ENCODE peak calls at places on chromosomes 13 and 19, in six cellular contexts. One of them, this sample, is unnamed.

GRCh38 chr13:83184819-83185218 is 697.5 kb downstream of the SLITRK1 start:
- DNase-seq in ovary: no peak
- DNase-seq in epithelial cell of proximal tubule: no peak
- DNase-seq in neural progenitor cell: no peak
- DNase-seq in body of pancreas: no peak
- DNase-seq in PC-9: no peak
- DNase-seq in this sample: no peak

GRCh38 chr19:51602189-51602854 is 27.9 kb downstream of the SIGLEC5 start:
- DNase-seq in PC-9: no peak
- DNase-seq in body of pancreas: no peak
- DNase-seq in ovary: no peak
- DNase-seq in epithelial cell of proximal tubule: no peak
- DNase-seq in neural progenitor cell: no peak
- DNase-seq in this sample: no peak

GRCh38 chr19:33505823-33506222 is 15.8 kb downstream of the PEPD start:
- DNase-seq in ovary: no peak
- DNase-seq in body of pancreas: no peak
- DNase-seq in PC-9: no peak
- DNase-seq in neural progenitor cell: no peak
- DNase-seq in epithelial cell of proximal tubule: no peak
- DNase-seq in this sample: no peak

GRCh38 chr13:68261105-68261504 is 1031.0 kb upstream of the PCDH9 start:
- DNase-seq in body of pancreas: no peak
- DNase-seq in epithelial cell of proximal tubule: no peak
- DNase-seq in ovary: no peak
- DNase-seq in neural progenitor cell: peak
- DNase-seq in PC-9: no peak
- DNase-seq in this sample: no peak

GRCh38 chr19:5103061-5103701 is 134.3 kb downstream of the KDM4B start:
- DNase-seq in neural progenitor cell: no peak
- DNase-seq in PC-9: no peak
- DNase-seq in body of pancreas: peak
- DNase-seq in ovary: no peak
- DNase-seq in epithelial cell of proximal tubule: no peak
- DNase-seq in this sample: no peak

GRCh38 chr19:40778865-40779284 is 828 bp downstream of the RAB4B start:
- DNase-seq in ovary: no peak
- DNase-seq in epithelial cell of proximal tubule: peak
- DNase-seq in PC-9: peak
- DNase-seq in neural progenitor cell: no peak
- DNase-seq in body of pancreas: no peak
- DNase-seq in this sample: no peak

GRCh38 chr19:35088514-35088913 is 27.1 kb upstream of the FXYD3 start:
- DNase-seq in ovary: no peak
- DNase-seq in neural progenitor cell: no peak
- DNase-seq in PC-9: peak
- DNase-seq in body of pancreas: no peak
- DNase-seq in epithelial cell of proximal tubule: no peak
- DNase-seq in this sample: no peak

GRCh38 chr13:110405597-110406450 is 98.7 kb downstream of the COL4A2 start:
- DNase-seq in ovary: no peak
- DNase-seq in PC-9: no peak
- DNase-seq in neural progenitor cell: no peak
- DNase-seq in body of pancreas: no peak
- DNase-seq in epithelial cell of proximal tubule: no peak
- DNase-seq in this sample: no peak

GRCh38 chr13:71922191-71922590 is 55.2 kb upstream of the DACH1 start:
- DNase-seq in ovary: no peak
- DNase-seq in epithelial cell of proximal tubule: no peak
- DNase-seq in neural progenitor cell: no peak
- DNase-seq in PC-9: no peak
- DNase-seq in body of pancreas: peak
- DNase-seq in this sample: no peak

GRCh38 chr19:7679017-7679720 is 1.5 kb upstream of the TRAPPC5 start:
- DNase-seq in body of pancreas: peak
- DNase-seq in neural progenitor cell: no peak
- DNase-seq in ovary: no peak
- DNase-seq in epithelial cell of proximal tubule: no peak
- DNase-seq in PC-9: no peak
- DNase-seq in this sample: no peak

GRCh38 chr19:9075064-9075964 is 11.5 kb upstream of the OR1M1 start:
- DNase-seq in body of pancreas: peak
- DNase-seq in neural progenitor cell: peak
- DNase-seq in ovary: peak
- DNase-seq in PC-9: peak
- DNase-seq in epithelial cell of proximal tubule: peak
- DNase-seq in this sample: no peak

GRCh38 chr13:98050041-98050466 is 92.8 kb upstream of the FARP1 start:
- DNase-seq in neural progenitor cell: no peak
- DNase-seq in body of pancreas: no peak
- DNase-seq in epithelial cell of proximal tubule: no peak
- DNase-seq in PC-9: no peak
- DNase-seq in ovary: no peak
- DNase-seq in this sample: no peak

GRCh38 chr13:25085125-25085742 is 10.7 kb upstream of the PABPC3 start:
- DNase-seq in epithelial cell of proximal tubule: peak
- DNase-seq in PC-9: no peak
- DNase-seq in neural progenitor cell: peak
- DNase-seq in ovary: no peak
- DNase-seq in body of pancreas: peak
- DNase-seq in this sample: no peak

GRCh38 chr13:44920013-44920412 is 69.3 kb downstream of the NUFIP1 start:
- DNase-seq in epithelial cell of proximal tubule: no peak
- DNase-seq in ovary: no peak
- DNase-seq in PC-9: no peak
- DNase-seq in neural progenitor cell: no peak
- DNase-seq in body of pancreas: no peak
- DNase-seq in this sample: no peak

GRCh38 chr19:3507371-3508120 is 1.4 kb downstream of the FZR1 start:
- DNase-seq in body of pancreas: peak
- DNase-seq in neural progenitor cell: peak
- DNase-seq in ovary: no peak
- DNase-seq in PC-9: no peak
- DNase-seq in epithelial cell of proximal tubule: no peak
- DNase-seq in this sample: no peak

GRCh38 chr19:8491574-8491973 is 10.9 kb downstream of the PRAM1 start:
- DNase-seq in PC-9: no peak
- DNase-seq in ovary: no peak
- DNase-seq in neural progenitor cell: no peak
- DNase-seq in epithelial cell of proximal tubule: no peak
- DNase-seq in body of pancreas: no peak
- DNase-seq in this sample: no peak

GRCh38 chr19:52923782-52924593 is 760 bp upstream of the ZNF888 start:
- DNase-seq in body of pancreas: peak
- DNase-seq in epithelial cell of proximal tubule: no peak
- DNase-seq in ovary: no peak
- DNase-seq in neural progenitor cell: no peak
- DNase-seq in PC-9: no peak
- DNase-seq in this sample: no peak

GRCh38 chr13:112182831-112183543 is 116.0 kb downstream of the SOX1 start:
- DNase-seq in PC-9: no peak
- DNase-seq in body of pancreas: no peak
- DNase-seq in neural progenitor cell: no peak
- DNase-seq in epithelial cell of proximal tubule: no peak
- DNase-seq in ovary: no peak
- DNase-seq in this sample: no peak

GRCh38 chr13:38045278-38046048 is 175.9 kb upstream of the TRPC4 start:
- DNase-seq in body of pancreas: no peak
- DNase-seq in ovary: no peak
- DNase-seq in neural progenitor cell: peak
- DNase-seq in epithelial cell of proximal tubule: no peak
- DNase-seq in PC-9: no peak
- DNase-seq in this sample: no peak

GRCh38 chr13:110333837-110334236 is 26.8 kb downstream of the COL4A2 start:
- DNase-seq in neural progenitor cell: no peak
- DNase-seq in epithelial cell of proximal tubule: no peak
- DNase-seq in PC-9: no peak
- DNase-seq in body of pancreas: no peak
- DNase-seq in ovary: no peak
- DNase-seq in this sample: no peak

DNA sequence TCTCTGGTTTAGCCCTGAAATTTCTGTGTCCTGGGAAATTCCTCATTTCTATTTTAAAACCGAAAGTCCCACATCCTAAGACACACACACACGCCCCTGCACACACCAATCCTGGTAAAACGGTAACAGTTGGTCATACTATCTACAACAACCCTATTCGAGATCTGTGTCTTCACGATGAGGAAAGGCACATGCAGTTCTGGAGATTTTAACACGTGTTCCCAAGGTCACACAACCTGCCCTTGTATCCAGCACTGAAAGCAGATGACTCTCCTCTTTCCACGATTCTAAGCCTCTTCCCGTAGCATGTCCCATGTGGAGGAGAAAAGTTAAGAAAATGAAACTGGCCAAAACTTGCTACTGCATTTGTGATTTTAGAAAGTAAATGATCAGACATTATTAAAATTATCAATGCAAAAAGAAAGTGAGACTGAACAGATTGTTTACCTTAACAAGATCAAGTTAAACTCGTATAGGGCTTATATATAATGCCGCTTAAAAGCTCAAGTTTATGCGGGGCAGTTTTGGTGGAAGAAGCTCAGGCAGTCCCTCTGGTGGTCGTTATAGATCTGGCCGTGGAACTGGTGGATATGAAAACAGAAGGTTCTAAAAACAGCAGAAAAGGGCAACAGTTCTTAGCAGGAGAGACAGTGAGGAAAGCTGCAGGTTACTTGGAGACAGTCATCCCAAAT is 32.7 kb downstream of the VSTM1 start:
- DNase-seq in epithelial cell of proximal tubule: no peak
- DNase-seq in neural progenitor cell: no peak
- DNase-seq in PC-9: no peak
- DNase-seq in ovary: no peak
- DNase-seq in body of pancreas: no peak
- DNase-seq in this sample: no peak
- TF ChIP-seq CTCF in epithelial cell of proximal tubule: peak
- TF ChIP-seq CTCF in neural progenitor cell: peak
- TF ChIP-seq CTCF in PC-9: peak
- TF ChIP-seq CTCF in ovary: no peak
- TF ChIP-seq CTCF in body of pancreas: no peak
- TF ChIP-seq CTCF in this sample: peak

DNA sequence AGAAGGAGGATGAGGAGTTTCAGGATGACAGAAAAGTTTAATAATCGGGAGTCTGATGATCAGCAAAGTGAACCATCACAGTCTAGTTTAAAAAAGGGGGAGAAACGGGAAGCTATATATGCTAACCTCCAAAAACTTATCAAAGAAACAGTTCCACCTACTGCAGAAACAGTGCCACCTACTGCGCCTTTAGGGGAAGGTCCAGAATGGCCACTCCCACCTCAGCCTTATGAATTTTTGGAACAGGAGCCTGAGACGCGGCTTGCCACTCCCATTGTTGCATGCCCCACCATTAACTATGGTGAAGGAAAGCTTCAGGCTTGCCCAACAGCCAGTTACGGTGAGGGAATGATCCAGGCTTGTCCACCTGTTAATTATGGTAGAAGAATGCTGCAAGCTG is 929.0 kb downstream of the SLITRK6 start:
- DNase-seq in epithelial cell of proximal tubule: no peak
- DNase-seq in neural progenitor cell: no peak
- DNase-seq in PC-9: no peak
- DNase-seq in ovary: no peak
- DNase-seq in body of pancreas: peak
- DNase-seq in this sample: no peak
- TF ChIP-seq CTCF in epithelial cell of proximal tubule: peak
- TF ChIP-seq CTCF in neural progenitor cell: peak
- TF ChIP-seq CTCF in PC-9: no peak
- TF ChIP-seq CTCF in ovary: no peak
- TF ChIP-seq CTCF in body of pancreas: no peak
- TF ChIP-seq CTCF in this sample: peak

DNA sequence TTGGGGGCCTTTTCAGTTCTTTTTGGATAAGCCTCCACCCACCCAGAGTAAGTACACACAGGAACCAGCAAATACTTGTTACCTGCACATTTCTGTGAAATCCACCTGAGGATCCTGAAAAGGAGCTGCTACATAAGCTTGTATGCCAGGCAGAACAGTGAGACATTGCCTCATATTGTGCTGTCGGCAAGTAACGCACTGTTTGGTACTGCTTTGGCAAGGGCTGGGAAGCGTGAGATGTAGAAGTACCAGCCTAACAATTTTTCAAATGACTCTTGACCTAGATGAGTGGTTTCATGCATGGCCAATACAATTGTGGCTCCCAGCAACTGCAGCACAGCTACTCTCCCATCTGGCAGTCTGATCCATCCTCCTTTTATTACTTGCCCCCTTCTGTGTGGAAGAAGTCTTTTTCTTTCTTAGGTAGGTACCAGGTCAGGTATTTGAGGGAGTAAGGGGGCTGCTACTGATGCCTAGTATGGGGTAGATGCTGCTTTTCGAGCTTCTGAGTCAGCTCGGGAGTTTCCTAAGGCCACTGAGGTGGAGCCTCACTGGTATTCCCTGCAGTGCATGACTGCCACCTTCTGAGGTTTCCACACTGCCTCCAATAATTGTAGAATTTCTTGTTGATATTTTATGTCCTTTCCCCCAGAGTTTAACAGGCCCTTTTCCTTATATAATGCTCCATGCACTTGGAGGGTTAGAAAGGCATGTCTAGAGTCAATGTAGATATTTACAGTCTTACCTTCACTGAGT is 52.2 kb downstream of the ZNF737 start:
- DNase-seq in body of pancreas: peak
- DNase-seq in neural progenitor cell: no peak
- DNase-seq in ovary: no peak
- DNase-seq in PC-9: no peak
- DNase-seq in epithelial cell of proximal tubule: no peak
- DNase-seq in this sample: no peak
- TF ChIP-seq CTCF in body of pancreas: no peak
- TF ChIP-seq CTCF in neural progenitor cell: no peak
- TF ChIP-seq CTCF in ovary: no peak
- TF ChIP-seq CTCF in PC-9: no peak
- TF ChIP-seq CTCF in epithelial cell of proximal tubule: no peak
- TF ChIP-seq CTCF in this sample: no peak

DNA sequence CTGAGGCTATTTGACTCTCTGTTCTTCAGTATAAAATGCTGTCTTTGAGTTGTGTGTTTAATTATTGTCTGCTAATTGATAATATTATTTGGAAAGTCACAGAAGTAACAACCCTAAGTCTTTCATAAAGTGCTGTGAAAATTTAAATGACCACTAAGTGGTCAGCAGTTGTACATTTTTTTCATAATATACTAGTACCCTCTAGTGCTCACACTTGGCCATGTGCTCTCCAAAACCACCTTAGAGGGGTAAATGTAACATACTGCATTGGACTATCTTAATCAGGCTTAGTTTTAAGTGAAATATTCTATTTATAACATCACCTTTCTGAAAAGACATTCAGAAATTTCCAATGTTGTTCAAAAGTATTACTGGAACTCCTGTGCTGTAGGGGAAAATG is 745.3 kb downstream of the GPC5 start:
- DNase-seq in neural progenitor cell: no peak
- DNase-seq in body of pancreas: no peak
- DNase-seq in ovary: no peak
- DNase-seq in PC-9: no peak
- DNase-seq in epithelial cell of proximal tubule: no peak
- DNase-seq in this sample: no peak
- TF ChIP-seq CTCF in neural progenitor cell: no peak
- TF ChIP-seq CTCF in body of pancreas: no peak
- TF ChIP-seq CTCF in ovary: no peak
- TF ChIP-seq CTCF in PC-9: no peak
- TF ChIP-seq CTCF in epithelial cell of proximal tubule: peak
- TF ChIP-seq CTCF in this sample: peak

GRCh38 chr19:55069137-55069858 is 6.3 kb upstream of the RDH13 start:
- DNase-seq in neural progenitor cell: peak
- DNase-seq in ovary: no peak
- DNase-seq in epithelial cell of proximal tubule: no peak
- DNase-seq in body of pancreas: peak
- DNase-seq in PC-9: peak
- DNase-seq in this sample: no peak
- TF ChIP-seq CTCF in neural progenitor cell: no peak
- TF ChIP-seq CTCF in ovary: no peak
- TF ChIP-seq CTCF in epithelial cell of proximal tubule: no peak
- TF ChIP-seq CTCF in body of pancreas: no peak
- TF ChIP-seq CTCF in PC-9: no peak
- TF ChIP-seq CTCF in this sample: no peak

This sample was measured in chondrocyte.